ENCODE peak calls at places on chromosomes 16 and 17, in six cellular contexts. I is SK-N-SH; N is psoas muscle; G is CD8-positive, alpha-beta memory T cell; K is mammary epithelial cell; L is OCI-LY7. B is an unnamed sample. For H3K4me1 and H3K9me3, the result is how much of the 10 kb centered on the place peaks cover.

GRCh38 chr16:89320717-89321501 is 103.4 kb downstream of the ZNF778 start:
- DNase-seq in I (no peak), N (peak), G (no peak), K (no peak), L (no peak), B (peak)

GRCh38 chr16:88350922-88351321 is 31.8 kb upstream of the ZNF469 start:
- DNase-seq in I (peak), N (no peak), G (no peak), K (no peak), L (no peak), B (no peak)

GRCh38 chr16:85017151-85017550 is 5.8 kb upstream of the ZDHHC7 start:
- DNase-seq in I (no peak), N (no peak), G (no peak), K (no peak), L (no peak), B (no peak)

GRCh38 chr16:12440233-12440530 is 363.5 kb downstream of the CPPED1 start:
- DNase-seq in I (no peak), N (no peak), G (no peak), K (no peak), L (no peak), B (no peak)

GRCh38 chr16:86383488-86384262 is 126.7 kb upstream of the FOXF1 start:
- DNase-seq in I (no peak), N (no peak), G (no peak), K (no peak), L (no peak), B (no peak)

GRCh38 chr17:47717845-47718621 is 15.0 kb upstream of the TBX21 start:
- DNase-seq in I (no peak), N (no peak), G (no peak), K (no peak), L (no peak), B (peak)

GRCh38 chr16:12815361-12815760 is 11.7 kb upstream of the CPPED1 start:
- DNase-seq in I (no peak), N (no peak), G (no peak), K (no peak), L (no peak), B (no peak)

GRCh38 chr17:40605301-40605700 is 40.0 kb upstream of the CCR7 start:
- DNase-seq in I (no peak), N (no peak), G (peak), K (no peak), L (no peak), B (peak)

GRCh38 chr17:72407336-72408121 is 286.7 kb downstream of the SOX9 start:
- DNase-seq in I (peak), N (peak), G (no peak), K (peak), L (peak), B (no peak)

GRCh38 chr17:7523033-7523432 is 25.8 kb upstream of the TNFSF12 start:
- DNase-seq in I (no peak), N (no peak), G (peak), K (no peak), L (peak), B (peak)

GRCh38 chr16:28013878-28014277 is 49.6 kb downstream of the GSG1L start:
- DNase-seq in I (no peak), N (no peak), G (no peak), K (no peak), L (no peak), B (no peak)

GRCh38 chr17:60333628-60334031 is 58.3 kb downstream of the USP32 start:
- DNase-seq in I (peak), N (no peak), G (no peak), K (no peak), L (no peak), B (no peak)

GRCh38 chr17:61393904-61394629 is 5.6 kb upstream of the TBX2 start:
- DNase-seq in I (peak), N (peak), G (no peak), K (no peak), L (no peak), B (no peak)

GRCh38 chr16:57479043-57479421 is 7.3 kb downstream of the DOK4 start:
- DNase-seq in I (peak), N (peak), G (no peak), K (no peak), L (no peak), B (no peak)
- H3K4me1 ChIP-seq in I (under half), N (under half), G (under half), K (under half), L (under half), B (under half)

DNA sequence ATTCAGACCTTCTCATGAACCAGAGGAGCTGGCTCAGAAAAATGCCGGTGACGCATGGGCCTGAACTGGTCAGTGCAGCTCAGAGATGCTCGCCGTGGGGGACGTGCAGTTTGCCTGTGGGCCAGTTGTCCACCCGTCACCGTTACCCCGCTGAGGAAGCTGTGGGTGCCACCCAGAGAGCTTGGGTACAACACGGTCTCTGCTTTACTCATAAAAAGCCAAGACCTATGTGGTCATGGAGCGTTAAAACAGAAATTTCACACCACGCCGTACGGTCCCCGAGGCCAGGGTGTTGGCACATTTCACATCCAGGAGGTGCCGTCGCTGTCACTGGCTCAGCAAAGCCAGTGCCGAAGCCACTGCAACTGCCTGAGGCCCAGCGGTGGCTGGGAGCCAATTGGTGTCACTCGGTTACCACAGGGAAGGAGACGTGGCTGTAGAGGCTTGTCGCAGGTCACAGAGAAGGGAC is 120.9 kb downstream of the METRNL start:
- DNase-seq in I (no peak), N (peak), G (no peak), K (no peak), L (no peak), B (peak)
- H3K9me3 ChIP-seq in I (under half), N (under half), G (under half), K (under half), L (under half), B (under half)

GRCh38 chr17:1376061-1376460 is 24.0 kb downstream of the YWHAE start:
- DNase-seq in I (no peak), N (no peak), G (no peak), K (no peak), L (no peak), B (no peak)
- H3K27ac ChIP-seq in I (no peak), N (no peak), G (no peak), K (no peak), L (peak), B (peak)

DNA sequence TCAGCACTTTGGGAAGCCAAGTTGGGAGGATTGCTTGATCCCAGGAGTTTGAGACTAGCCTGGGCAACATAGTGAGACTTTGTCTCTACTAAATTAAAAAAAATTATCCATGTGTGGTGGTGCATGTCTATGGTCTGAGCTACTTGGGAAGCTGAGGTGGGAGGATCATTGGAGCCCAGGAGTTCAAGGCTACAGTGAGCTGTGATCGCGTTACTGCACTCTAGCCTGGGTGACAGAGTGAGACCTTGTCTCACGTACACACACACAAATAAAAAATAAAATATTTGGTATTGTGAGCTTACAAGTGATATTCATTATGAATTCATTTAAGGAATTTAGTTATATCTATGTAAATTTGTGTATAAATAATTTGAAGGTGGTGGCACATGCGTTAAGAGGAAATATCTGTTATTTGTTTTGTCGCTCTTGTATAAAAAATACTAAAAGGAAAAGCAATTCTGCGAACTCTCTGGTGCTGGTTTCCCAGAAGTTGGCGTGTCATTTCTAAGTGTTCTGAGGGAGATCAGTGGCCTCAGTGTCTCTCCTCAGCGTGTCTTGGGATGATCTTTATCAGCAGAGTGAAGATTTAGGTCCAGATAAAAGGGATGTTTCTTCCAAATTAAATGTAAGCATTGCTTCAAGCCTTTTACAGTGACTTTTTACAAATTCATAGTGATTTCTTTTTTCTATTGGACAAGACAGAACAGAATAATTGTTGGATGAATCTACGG is 187.6 kb downstream of the FTO start:
- DNase-seq in I (no peak), N (no peak), G (no peak), K (no peak), L (no peak), B (no peak)
- H3K4me1 ChIP-seq in I (under half), N (under half), G (under half), K (under half), L (under half), B (under half)